ENCODE peak calls at places on chromosomes 5 and 9, in nine cellular contexts. L is heart left ventricle, V is lower lobe of right lung, J is neural progenitor cell, B is BJ, R is HFFc6, D is HFF-Myc, Q is GM13976, T is osteocyte. O is an unnamed sample.

GRCh38 chr9:6055213-6055612 is 39.8 kb upstream of the RANBP6 start:
- DNase-seq in T (no peak), J (peak), R (peak), Q (peak), B (peak), V (no peak), D (peak), L (no peak), O (peak)

GRCh38 chr5:62681117-62681850 is 102.7 kb downstream of the LRRC70 start:
- DNase-seq in B (no peak), V (no peak), D (no peak), Q (no peak), J (no peak), L (no peak), T (no peak), R (no peak), O (no peak)

GRCh38 chr9:18237776-18238175 is 236.2 kb upstream of the ADAMTSL1 start:
- DNase-seq in B (no peak), T (no peak), L (no peak), D (no peak), R (no peak), Q (no peak), J (no peak), V (no peak), O (no peak)

GRCh38 chr5:14440598-14441401 is 140.8 kb upstream of the OTULINL start:
- DNase-seq in D (peak), T (peak), V (no peak), R (peak), B (peak), L (peak), J (peak), Q (no peak), O (peak)

GRCh38 chr5:980001-980588 is 28.5 kb upstream of the NKD2 start:
- DNase-seq in B (no peak), R (no peak), Q (no peak), D (no peak), J (peak), V (no peak), T (peak), L (no peak), O (no peak)

GRCh38 chr5:169148066-169148740 is 152.7 kb downstream of the SLIT3 start:
- DNase-seq in B (no peak), Q (no peak), J (no peak), L (no peak), D (no peak), R (no peak), V (no peak), T (no peak), O (no peak)

GRCh38 chr5:73116506-73116905 is 3.9 kb upstream of the TMEM171 start:
- DNase-seq in T (peak), D (no peak), Q (no peak), V (no peak), B (no peak), L (no peak), R (no peak), J (no peak), O (no peak)

GRCh38 chr9:124257070-124257864 is 482 bp upstream of the NEK6 start:
- DNase-seq in V (peak), R (no peak), D (no peak), J (peak), Q (peak), T (no peak), L (no peak), B (no peak), O (no peak)

GRCh38 chr9:105329729-105330082 is 85.3 kb downstream of the SLC44A1 start:
- DNase-seq in J (no peak), T (no peak), B (no peak), Q (no peak), V (no peak), D (no peak), L (no peak), R (no peak), O (no peak)

GRCh38 chr5:154850255-154851062 is at the start of gene FAXDC2:
- DNase-seq in B (peak), Q (peak), J (peak), L (peak), V (peak), D (peak), T (peak), R (peak), O (peak)

GRCh38 chr9:88889386-88889785 is 101.9 kb upstream of the S1PR3 start:
- DNase-seq in T (no peak), Q (no peak), J (no peak), D (peak), L (no peak), V (no peak), B (no peak), R (peak), O (peak)

GRCh38 chr9:4836676-4837075 is 43.9 kb downstream of the RCL1 start:
- DNase-seq in L (no peak), B (no peak), T (no peak), Q (no peak), R (no peak), V (no peak), J (no peak), D (no peak), O (peak)

GRCh38 chr5:119411291-119411934 is 40.9 kb upstream of the HSD17B4 start:
- DNase-seq in R (peak), B (no peak), Q (no peak), D (no peak), V (no peak), L (no peak), J (no peak), T (no peak), O (peak)

GRCh38 chr5:40240111-40240510 is 439.6 kb upstream of the PTGER4 start:
- DNase-seq in Q (no peak), R (no peak), B (no peak), T (no peak), V (no peak), D (peak), J (no peak), L (no peak), O (peak)

GRCh38 chr5:150178262-150178661 is 11.6 kb upstream of the SLC6A7 start:
- DNase-seq in B (no peak), T (no peak), D (no peak), R (no peak), J (no peak), Q (no peak), L (no peak), V (no peak), O (no peak)

GRCh38 chr5:54769072-54769471 is 216.3 kb downstream of the ESM1 start:
- DNase-seq in L (no peak), Q (no peak), R (no peak), D (no peak), B (no peak), T (no peak), V (no peak), J (no peak), O (no peak)
- TF ChIP-seq CTCF in L (no peak), Q (no peak), R (no peak), D (no peak), B (no peak), T (no peak), V (no peak), J (no peak), O (no peak)

GRCh38 chr5:139256820-139257219 is 36.7 kb upstream of the MATR3 start:
- DNase-seq in T (no peak), V (no peak), Q (no peak), D (no peak), J (no peak), R (no peak), B (no peak), L (no peak), O (no peak)

GRCh38 chr5:139267481-139267880 is 26.1 kb upstream of the MATR3 start:
- DNase-seq in L (no peak), R (no peak), V (no peak), Q (no peak), D (no peak), T (no peak), B (no peak), J (no peak), O (no peak)

GRCh38 chr5:139263431-139263975 is 30.0 kb upstream of the MATR3 start:
- DNase-seq in Q (no peak), R (no peak), T (no peak), V (no peak), L (no peak), B (no peak), J (no peak), D (no peak), O (no peak)

DNA sequence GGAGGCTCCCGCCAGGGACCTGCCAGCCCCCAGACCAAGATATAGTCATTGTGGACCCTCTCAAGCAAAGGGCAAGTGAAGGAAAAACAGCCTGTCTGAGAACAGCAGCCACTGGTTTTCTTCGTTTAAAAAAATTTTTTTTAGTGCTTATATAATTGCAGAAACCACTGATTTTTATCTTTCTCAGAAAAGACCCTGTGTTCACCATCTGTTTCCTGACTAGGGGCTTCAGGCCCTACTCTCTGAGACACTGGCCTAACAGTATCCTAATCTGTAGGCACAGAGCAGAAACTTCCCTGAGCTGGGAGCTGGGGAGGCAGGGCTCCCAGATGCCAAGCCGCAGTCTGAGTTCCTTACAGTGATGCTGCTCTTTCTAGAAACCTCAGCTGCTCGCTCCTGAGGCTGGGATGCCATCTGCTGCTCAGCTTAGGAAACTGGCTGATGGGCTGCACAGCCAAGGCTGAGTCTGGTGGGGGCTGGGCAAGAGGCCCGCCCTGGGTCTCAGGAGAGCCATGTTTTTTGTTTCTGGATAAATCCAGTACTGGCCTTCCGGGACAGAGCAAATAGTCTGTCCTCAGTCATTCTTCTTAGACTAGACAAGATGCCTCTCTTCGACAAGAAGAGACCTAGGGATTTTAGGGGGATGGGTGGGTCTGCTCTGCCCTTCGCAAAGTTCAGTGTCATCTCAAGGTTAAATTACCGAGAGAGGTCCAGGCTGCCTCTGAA is 31.0 kb upstream of the MATR3 start:
- DNase-seq in T (peak), B (peak), L (peak), D (peak), R (peak), Q (peak), J (peak), V (peak), O (peak)
- TF ChIP-seq CTCF in T (peak), B (peak), L (peak), D (peak), R (peak), Q (peak), J (peak), V (peak), O (peak)

GRCh38 chr5:81290146-81290545 is 11.2 kb upstream of the ZCCHC9 start:
- DNase-seq in L (no peak), T (no peak), B (no peak), D (no peak), V (no peak), R (no peak), Q (no peak), J (no peak), O (peak)
- TF ChIP-seq CTCF in L (no peak), T (no peak), B (no peak), D (no peak), V (no peak), R (no peak), Q (no peak), J (no peak), O (no peak)

GRCh38 chr9:134364391-134365114 is 38.3 kb downstream of the RXRA start:
- DNase-seq in D (no peak), L (no peak), V (no peak), T (no peak), J (no peak), B (no peak), Q (peak), R (no peak), O (no peak)
- TF ChIP-seq CTCF in D (no peak), L (no peak), V (no peak), T (no peak), J (peak), B (no peak), Q (peak), R (peak), O (peak)

GRCh38 chr5:111469905-111470304 is 42.4 kb downstream of the STARD4 start:
- DNase-seq in L (no peak), D (no peak), Q (no peak), R (no peak), J (no peak), B (no peak), T (no peak), V (no peak), O (no peak)
- TF ChIP-seq CTCF in L (no peak), D (no peak), Q (no peak), R (no peak), J (no peak), B (no peak), T (no peak), V (no peak), O (peak)

GRCh38 chr5:113487411-113487778 is 858 bp downstream of the MCC start:
- DNase-seq in T (no peak), B (no peak), R (no peak), J (peak), V (no peak), Q (peak), D (no peak), L (no peak), O (peak)
- TF ChIP-seq CTCF in T (no peak), B (no peak), R (no peak), J (peak), V (no peak), Q (no peak), D (no peak), L (no peak), O (no peak)

GRCh38 chr5:148309746-148310145 is 2.5 kb upstream of the SPINK7 start:
- DNase-seq in Q (no peak), J (no peak), B (no peak), D (no peak), R (no peak), T (no peak), V (no peak), L (no peak), O (no peak)

GRCh38 chr5:148312159-148312558 is at the start of gene SPINK7:
- DNase-seq in R (no peak), J (no peak), L (no peak), T (no peak), Q (no peak), D (no peak), B (no peak), V (no peak), O (no peak)

GRCh38 chr5:148309019-148309418 is 3.2 kb upstream of the SPINK7 start:
- DNase-seq in T (no peak), D (no peak), V (no peak), B (no peak), R (no peak), Q (no peak), L (no peak), J (no peak), O (no peak)

GRCh38 chr5:148311516-148311915 is 707 bp upstream of the SPINK7 start:
- DNase-seq in L (no peak), R (no peak), D (no peak), Q (no peak), V (no peak), T (no peak), J (no peak), B (no peak), O (no peak)

GRCh38 chr5:148306446-148306845 is 5.8 kb upstream of the SPINK7 start:
- DNase-seq in R (no peak), D (no peak), Q (no peak), T (no peak), L (no peak), J (no peak), B (no peak), V (no peak), O (no peak)
- TF ChIP-seq CTCF in R (no peak), D (peak), Q (no peak), T (no peak), L (no peak), J (no peak), B (no peak), V (no peak), O (no peak)

GRCh38 chr5:159773062-159773924 is 143.0 kb upstream of the ADRA1B start:
- DNase-seq in B (peak), J (peak), D (no peak), L (peak), T (peak), R (peak), V (peak), Q (peak), O (peak)
- TF ChIP-seq CTCF in B (peak), J (peak), D (peak), L (peak), T (peak), R (peak), V (peak), Q (no peak), O (peak)